ENCODE peak calls at places on chromosomes 4 and X, in ten cellular contexts. J is mammary epithelial cell; W is fibroblast of mammary gland; U is D721Med; G is keratinocyte; C is endodermal cell; Y is epithelial cell of esophagus; B is cardiac fibroblast; T is Calu3; E is CD4-positive, alpha-beta T cell. D is an unnamed sample.

GRCh38 chr4:102299708-102300107 is 45.6 kb downstream of the SLC39A8 start:
- DNase-seq in J (peak; percentile 11), W (peak; percentile 45), U (no peak), G (peak; percentile 4), C (peak; percentile 85), Y (peak; percentile 60), B (peak; percentile 74), T (peak; percentile 27), E (peak; percentile 7), D (peak; percentile 52)

GRCh38 chr4:119733431-119733830 is 104.8 kb upstream of the PDE5A start:
- DNase-seq in J (no peak), W (no peak), U (no peak), G (no peak), C (no peak), Y (no peak), B (no peak), T (no peak), E (no peak), D (no peak)

GRCh38 chr4:48031802-48032525 is 15.4 kb downstream of the NIPAL1 start:
- DNase-seq in J (no peak), W (no peak), U (no peak), G (no peak), C (no peak), Y (no peak), B (peak; percentile 82), T (no peak), E (no peak), D (peak; percentile 31)

GRCh38 chr4:839675-840443 is 13.9 kb upstream of the CPLX1 start:
- DNase-seq in J (no peak), W (no peak), U (no peak), G (no peak), C (no peak), Y (no peak), B (no peak), T (no peak), E (no peak), D (no peak)

GRCh38 chrX:115330498-115331138 is 41.1 kb downstream of the LUZP4 start:
- DNase-seq in J (peak; percentile 45), W (peak; percentile 76), U (no peak), G (peak; percentile 5), C (peak; percentile 78), Y (peak; percentile 53), B (peak; percentile 81), T (peak; percentile 39), E (no peak), D (peak; percentile 77)

GRCh38 chr4:13089659-13089998 is 394.5 kb downstream of the RAB28 start:
- DNase-seq in J (no peak), W (no peak), U (no peak), G (no peak), C (no peak), Y (no peak), B (no peak), T (no peak), E (no peak), D (no peak)

GRCh38 chrX:40570346-40571093 is 10.2 kb upstream of the ATP6AP2 start:
- DNase-seq in J (no peak), W (no peak), U (no peak), G (no peak), C (peak; percentile 75), Y (no peak), B (no peak), T (no peak), E (no peak), D (no peak)

GRCh38 chr4:138977525-138977924 is 38.1 kb upstream of the NOCT start:
- DNase-seq in J (no peak), W (no peak), U (no peak), G (no peak), C (peak; percentile 60), Y (no peak), B (no peak), T (no peak), E (no peak), D (no peak)

GRCh38 chr4:126735294-126736132 is 897.2 kb upstream of the INTU start:
- DNase-seq in J (no peak), W (no peak), U (no peak), G (no peak), C (peak; percentile 58), Y (no peak), B (no peak), T (no peak), E (no peak), D (no peak)

GRCh38 chr4:126734465-126734864 is 898.3 kb upstream of the INTU start:
- DNase-seq in J (no peak), W (no peak), U (no peak), G (no peak), C (no peak), Y (no peak), B (no peak), T (no peak), E (no peak), D (no peak)

GRCh38 chr4:126733301-126733700 is 899.5 kb upstream of the INTU start:
- DNase-seq in J (no peak), W (no peak), U (no peak), G (no peak), C (no peak), Y (peak; percentile 10), B (no peak), T (no peak), E (no peak), D (no peak)

GRCh38 chr4:126727461-126727860 is 905.3 kb upstream of the INTU start:
- DNase-seq in J (peak; percentile 65), W (peak; percentile 61), U (no peak), G (peak; percentile 36), C (no peak), Y (peak; percentile 77), B (peak; percentile 26), T (no peak), E (no peak), D (no peak)

GRCh38 chr4:126731062-126731461 is 901.7 kb upstream of the INTU start:
- DNase-seq in J (no peak), W (no peak), U (no peak), G (no peak), C (no peak), Y (no peak), B (no peak), T (no peak), E (no peak), D (no peak)
- TF ChIP-seq CTCF in J (no peak), W (no peak), U (no peak), G (no peak), C (no peak), Y (no peak), B (no peak), T (no peak), E (no peak), D (no peak)

GRCh38 chrX:77415161-77415560 is 32.0 kb upstream of the FGF16 start:
- DNase-seq in J (no peak), W (peak; percentile 5), U (no peak), G (no peak), C (peak; percentile 53), Y (no peak), B (peak; percentile 31), T (no peak), E (no peak), D (no peak)
- TF ChIP-seq CTCF in J (no peak), W (peak; percentile 24), U (peak; percentile 16), G (no peak), C (peak; percentile 66), Y (no peak), B (peak; percentile 19), T (no peak), E (no peak), D (no peak)

DNA sequence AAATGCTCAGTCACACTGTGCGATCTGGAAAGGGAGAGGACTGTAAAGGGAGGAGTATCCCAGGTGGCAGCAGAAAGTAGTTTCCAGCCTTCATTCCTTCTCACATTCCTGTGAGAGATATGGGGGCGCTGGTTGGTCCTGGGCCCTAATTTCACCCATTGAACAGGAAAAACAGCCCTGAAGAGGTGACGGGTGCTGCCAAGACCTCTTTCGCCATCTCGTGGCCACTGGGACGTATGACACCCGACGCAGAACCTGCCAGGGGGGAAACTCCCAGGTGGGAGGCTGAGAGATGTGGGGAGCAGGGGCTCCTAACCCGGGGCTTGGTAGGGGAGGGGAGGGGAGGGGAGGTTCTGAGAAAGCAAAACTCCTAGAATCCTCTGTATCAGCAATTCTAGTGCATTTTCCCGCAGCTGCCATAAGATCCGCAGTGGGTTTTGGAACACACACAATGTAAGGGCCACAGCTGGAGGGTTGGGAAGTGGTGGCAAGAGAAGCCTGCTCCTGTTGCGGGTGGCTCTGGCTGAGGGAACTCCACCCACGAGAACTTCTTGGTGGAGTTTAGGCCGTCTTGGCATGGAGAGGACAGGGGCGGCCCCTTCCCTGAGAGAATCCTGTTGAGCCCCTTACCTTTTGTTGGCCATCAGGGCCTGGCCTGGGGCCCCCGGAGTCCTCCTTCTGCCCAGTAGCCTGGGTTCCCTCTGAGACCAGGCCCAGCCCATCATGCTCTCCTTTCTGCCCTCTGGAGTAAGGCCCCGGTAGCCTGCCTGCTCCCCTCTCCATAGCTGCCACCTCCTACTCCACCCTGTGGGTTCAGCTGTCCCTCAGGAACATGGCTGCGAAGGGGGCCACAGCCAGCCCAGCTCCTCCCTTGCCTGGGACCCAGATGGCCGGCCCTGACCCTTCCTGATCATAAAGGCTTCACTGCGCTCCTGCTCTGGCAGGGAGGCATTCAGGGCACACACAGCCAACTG is 134.1 kb downstream of the OR13H1 start:
- DNase-seq in J (peak; percentile 6), W (peak; percentile 29), U (peak; percentile 16), G (no peak), C (peak; percentile 88), Y (peak; percentile 29), B (peak; percentile 19), T (peak; percentile 50), E (peak; percentile 2), D (peak; percentile 21)
- TF ChIP-seq CTCF in J (peak; percentile 70), W (peak; percentile 66), U (peak; percentile 41), G (peak; percentile 62), C (peak; percentile 85), Y (peak; percentile 55), B (peak; percentile 52), T (peak; percentile 71), E (peak; percentile 31), D (peak; percentile 72)

GRCh38 chr4:152434011-152434410 is 101.9 kb downstream of the FBXW7 start:
- DNase-seq in J (no peak), W (no peak), U (no peak), G (no peak), C (no peak), Y (no peak), B (no peak), T (no peak), E (no peak), D (no peak)

GRCh38 chr4:152431287-152431686 is 104.6 kb downstream of the FBXW7 start:
- DNase-seq in J (no peak), W (no peak), U (no peak), G (no peak), C (no peak), Y (no peak), B (no peak), T (no peak), E (no peak), D (no peak)

GRCh38 chr4:152431784-152432183 is 104.1 kb downstream of the FBXW7 start:
- DNase-seq in J (no peak), W (no peak), U (no peak), G (no peak), C (no peak), Y (no peak), B (no peak), T (no peak), E (no peak), D (no peak)

GRCh38 chr4:152437561-152437960 is 98.3 kb downstream of the FBXW7 start:
- DNase-seq in J (no peak), W (no peak), U (no peak), G (no peak), C (no peak), Y (no peak), B (no peak), T (no peak), E (no peak), D (no peak)

DNA sequence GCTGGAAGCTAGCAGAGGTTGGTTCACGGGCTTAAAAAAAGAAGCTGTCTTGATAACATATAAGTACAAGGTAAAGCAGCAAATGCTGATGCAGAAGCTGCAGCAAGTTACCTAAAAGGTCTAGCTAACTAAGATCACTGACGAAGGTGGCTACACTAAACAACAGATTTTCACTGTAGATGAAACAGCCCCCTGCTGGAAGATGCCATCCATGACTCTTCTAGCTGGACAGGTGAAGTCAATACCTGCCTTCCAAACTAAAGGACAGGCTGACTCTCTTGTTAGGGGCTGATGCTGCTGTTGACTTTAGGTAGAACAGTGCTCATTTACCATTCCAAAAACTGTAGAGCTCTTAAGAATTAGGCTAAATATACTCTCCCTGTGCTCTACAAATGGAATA is 99.5 kb downstream of the FBXW7 start:
- DNase-seq in J (no peak), W (no peak), U (no peak), G (no peak), C (peak; percentile 63), Y (no peak), B (no peak), T (no peak), E (no peak), D (no peak)
- TF ChIP-seq CTCF in J (peak; percentile 27), W (no peak), U (no peak), G (peak; percentile 24), C (peak; percentile 74), Y (no peak), B (no peak), T (no peak), E (no peak), D (peak; percentile 6)

D was measured in fibroblast of villous mesenchyme.